ENCODE peak calls at places on chromosomes 1 and 21, in ten cellular contexts. J is ovary; H is IMR-90; W is cardiac muscle cell; K is Peyer's patch; B is CD8-positive, alpha-beta memory T cell; I is RWPE2; Q is lower lobe of right lung; T is uterus; O is neuronal stem cell. M is an unnamed sample.

GRCh38 chr1:87389011-87389410 is 60.3 kb downstream of the LMO4 start:
- DNase-seq in H (no peak), K (no peak), T (no peak), J (no peak), I (no peak), W (no peak), B (no peak), O (no peak), Q (no peak), M (no peak)

GRCh38 chr1:179369751-179370341 is 4.1 kb downstream of the AXDND1 start:
- DNase-seq in I (no peak), B (peak; percentile 59), W (peak; percentile 81), O (peak; percentile 36), T (no peak), J (no peak), H (peak; percentile 77), K (no peak), Q (no peak), M (no peak)

GRCh38 chr1:56289260-56289659 is 290.1 kb downstream of the PLPP3 start:
- DNase-seq in K (no peak), H (no peak), Q (no peak), I (no peak), J (no peak), T (no peak), W (no peak), B (no peak), O (no peak), M (no peak)

GRCh38 chr1:198934901-198935301 is 296.1 kb downstream of the PTPRC start:
- DNase-seq in Q (no peak), B (peak; percentile 81), I (no peak), K (peak; percentile 58), H (peak; percentile 51), T (no peak), O (no peak), J (no peak), W (no peak), M (no peak)

GRCh38 chr1:94854458-94855306 is 34.5 kb downstream of the SLC44A3 start:
- DNase-seq in O (peak; percentile 77), J (peak; percentile 88), T (peak; percentile 88), I (peak; percentile 91), K (peak; percentile 93), B (peak; percentile 79), W (peak; percentile 90), H (peak; percentile 92), Q (peak; percentile 90), M (peak; percentile 66)

GRCh38 chr1:47951545-47952235 is 45.5 kb downstream of the TRABD2B start:
- DNase-seq in J (no peak), K (no peak), T (no peak), B (no peak), H (no peak), I (no peak), W (no peak), Q (no peak), O (no peak), M (no peak)

GRCh38 chr1:3423245-3423829 is 31.1 kb upstream of the ARHGEF16 start:
- DNase-seq in I (no peak), Q (peak; percentile 84), H (no peak), B (no peak), J (no peak), O (no peak), T (peak; percentile 31), W (peak; percentile 47), K (peak; percentile 92), M (no peak)

GRCh38 chr1:153957744-153958110 is 685 bp downstream of the CRTC2 start:
- DNase-seq in T (no peak), Q (no peak), I (no peak), W (no peak), K (peak; percentile 76), O (no peak), J (no peak), B (peak; percentile 66), H (no peak), M (no peak)

GRCh38 chr21:37208056-37208705 is 59.0 kb downstream of the VPS26C start:
- DNase-seq in J (no peak), K (peak; percentile 75), H (no peak), O (no peak), W (peak; percentile 42), B (no peak), Q (peak; percentile 85), T (no peak), I (no peak), M (peak; percentile 83)

GRCh38 chr1:209266590-209267172 is 316.8 kb upstream of the CAMK1G start:
- DNase-seq in Q (no peak), I (no peak), K (no peak), H (peak; percentile 2), B (no peak), W (no peak), J (no peak), O (no peak), T (no peak), M (no peak)

GRCh38 chr1:23615423-23615822 is 56.1 kb upstream of the ID3 start:
- DNase-seq in Q (no peak), T (no peak), B (no peak), H (no peak), W (no peak), J (no peak), I (no peak), K (no peak), O (no peak), M (no peak)

GRCh38 chr1:154567386-154568164 is at the start of gene CHRNB2:
- DNase-seq in W (peak; percentile 90), T (peak; percentile 69), J (peak; percentile 63), H (no peak), Q (peak; percentile 75), K (peak; percentile 79), O (peak; percentile 83), B (peak; percentile 76), I (no peak), M (no peak)

GRCh38 chr1:41454406-41454805 is 30.1 kb downstream of the EDN2 start:
- DNase-seq in K (peak; percentile 73), Q (no peak), I (no peak), O (no peak), J (no peak), T (no peak), B (peak; percentile 27), H (no peak), W (no peak), M (no peak)

GRCh38 chr1:18927082-18927653 is 24.8 kb upstream of the ALDH4A1 start:
- DNase-seq in J (no peak), B (peak; percentile 66), I (no peak), K (peak; percentile 65), W (no peak), Q (no peak), O (no peak), H (no peak), T (no peak), M (no peak)

GRCh38 chr1:67214420-67215174 is 48.3 kb downstream of the IL23R start:
- DNase-seq in Q (no peak), K (peak; percentile 58), O (no peak), J (no peak), W (peak; percentile 28), T (no peak), B (peak; percentile 51), I (no peak), H (peak; percentile 29), M (no peak)

GRCh38 chr21:31744162-31744800 is 12.4 kb upstream of the SCAF4 start:
- DNase-seq in H (no peak), Q (no peak), O (no peak), I (no peak), B (no peak), T (no peak), W (no peak), K (no peak), J (no peak), M (no peak)

GRCh38 chr1:81119319-81119718 is 681.4 kb upstream of the ADGRL2 start:
- DNase-seq in B (no peak), I (no peak), T (no peak), H (no peak), K (no peak), Q (no peak), O (no peak), W (no peak), J (no peak), M (no peak)

GRCh38 chr1:22370190-22370498 is 81.5 kb upstream of the ZBTB40 start:
- DNase-seq in I (no peak), H (no peak), B (no peak), J (no peak), O (no peak), Q (no peak), W (no peak), T (no peak), K (no peak), M (no peak)

GRCh38 chr1:93591833-93592635 is 89.6 kb downstream of the BCAR3 start:
- DNase-seq in I (no peak), W (no peak), T (no peak), O (no peak), J (no peak), K (peak; percentile 94), B (peak; percentile 62), H (no peak), Q (peak; percentile 76), M (no peak)

GRCh38 chr21:24658926-24659325 is 948.4 kb downstream of the MRPL39 start:
- DNase-seq in J (no peak), O (no peak), B (no peak), I (no peak), W (no peak), H (no peak), T (no peak), K (no peak), Q (no peak), M (no peak)
- H3K27ac ChIP-seq in J (no peak overlapping the region), O (no peak overlapping the region), B (no peak overlapping the region), I (no peak overlapping the region), W (no peak overlapping the region), H (no peak overlapping the region), T (no peak overlapping the region), K (no peak overlapping the region), Q (no peak overlapping the region), M (no peak overlapping the region)

DNA sequence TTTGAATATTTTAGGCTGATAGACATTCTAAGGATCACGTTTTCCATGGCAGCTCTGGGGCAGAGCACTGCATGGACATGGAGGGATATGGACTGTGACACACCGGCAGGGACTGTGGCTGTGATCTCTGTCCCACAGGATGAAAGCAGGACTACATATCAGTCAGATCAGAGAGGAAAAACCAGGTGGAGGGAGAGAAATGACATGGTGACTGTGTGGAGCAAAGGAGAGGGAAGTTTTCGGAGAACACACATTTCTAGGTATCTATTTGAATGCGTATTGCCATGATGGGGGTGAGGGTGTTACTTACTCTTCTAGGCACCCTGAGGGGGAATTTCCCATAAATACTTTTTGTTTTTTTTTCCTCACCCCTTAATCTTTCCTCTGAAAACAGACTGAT is 3.2 kb upstream of the CD1C start:
- DNase-seq in T (no peak), H (no peak), W (no peak), I (no peak), Q (no peak), J (no peak), B (no peak), O (no peak), K (no peak), M (no peak)
- H3K27me3 ChIP-seq in T (no peaks in the 10 kb centered on the region), H (no peaks in the 10 kb centered on the region), W (no peaks in the 10 kb centered on the region), I (no peaks in the 10 kb centered on the region), Q (no peaks in the 10 kb centered on the region), J (no peaks in the 10 kb centered on the region), B (no peaks in the 10 kb centered on the region), O (no peaks in the 10 kb centered on the region), K (no peaks in the 10 kb centered on the region), M (no peaks in the 10 kb centered on the region)

GRCh38 chr1:12144969-12145368 is 21.8 kb upstream of the TNFRSF1B start:
- DNase-seq in T (no peak), H (no peak), W (no peak), I (no peak), K (no peak), Q (no peak), O (no peak), J (no peak), B (no peak), M (no peak)
- H3K27ac ChIP-seq in T (no peak overlapping the region), H (no peak overlapping the region), W (no peak overlapping the region), I (no peak overlapping the region), K (peak overlapping the region; percentile 76), Q (peak overlapping the region; percentile 80), O (no peak overlapping the region), J (no peak overlapping the region), B (no peak overlapping the region), M (peak overlapping the region; percentile 18)

GRCh38 chr21:35034203-35034926 is 14.7 kb downstream of the RUNX1 start:
- DNase-seq in I (no peak), W (no peak), Q (no peak), K (no peak), B (no peak), J (no peak), O (no peak), T (no peak), H (no peak), M (no peak)
- H3K27me3 ChIP-seq in I (no peaks in the 10 kb centered on the region), W (peaks cover 84% of the 10 kb centered on the region), Q (no peaks in the 10 kb centered on the region), K (no peaks in the 10 kb centered on the region), B (no peaks in the 10 kb centered on the region), J (no peaks in the 10 kb centered on the region), O (no peaks in the 10 kb centered on the region), T (no peaks in the 10 kb centered on the region), H (no peaks in the 10 kb centered on the region), M (no peaks in the 10 kb centered on the region)